ENCODE peak calls at places on chromosome 9, in seven cellular contexts. One of them, this sample, is unnamed.
A peak's percentile ranks its signal among the peaks of the same experiment; 100 is the strongest.

GRCh38 chr9:80648336-80648735 is 1041.0 kb downstream of the TLE1 start:
- DNase-seq in fibroblast of mammary gland: peak; percentile 76
- DNase-seq in posterior cingulate gyrus: no peak
- DNase-seq in KG1: no peak
- DNase-seq in G401: no peak
- DNase-seq in tibial artery: no peak
- DNase-seq in hepatocyte: no peak
- DNase-seq in this sample: no peak

GRCh38 chr9:96420468-96421219 is 2.5 kb upstream of the ZNF367 start:
- DNase-seq in fibroblast of mammary gland: peak; percentile 95
- DNase-seq in posterior cingulate gyrus: no peak
- DNase-seq in KG1: peak; percentile 21
- DNase-seq in G401: peak; percentile 65
- DNase-seq in tibial artery: peak; percentile 63
- DNase-seq in hepatocyte: peak; percentile 81
- DNase-seq in this sample: peak; percentile 96

GRCh38 chr9:27162045-27162444 is 53.0 kb downstream of the TEK start:
- DNase-seq in fibroblast of mammary gland: peak; percentile 56
- DNase-seq in posterior cingulate gyrus: no peak
- DNase-seq in KG1: no peak
- DNase-seq in G401: peak; percentile 4
- DNase-seq in tibial artery: no peak
- DNase-seq in hepatocyte: peak; percentile 8
- DNase-seq in this sample: no peak

GRCh38 chr9:128696923-128697707 is 5.2 kb upstream of the PKN3 start:
- DNase-seq in fibroblast of mammary gland: no peak
- DNase-seq in posterior cingulate gyrus: no peak
- DNase-seq in KG1: no peak
- DNase-seq in G401: no peak
- DNase-seq in tibial artery: no peak
- DNase-seq in hepatocyte: no peak
- DNase-seq in this sample: no peak

GRCh38 chr9:18459958-18460584 is 13.9 kb upstream of the ADAMTSL1 start:
- DNase-seq in fibroblast of mammary gland: peak; percentile 96
- DNase-seq in posterior cingulate gyrus: no peak
- DNase-seq in KG1: no peak
- DNase-seq in G401: no peak
- DNase-seq in tibial artery: no peak
- DNase-seq in hepatocyte: no peak
- DNase-seq in this sample: peak; percentile 75

GRCh38 chr9:19470567-19470966 is 61.8 kb downstream of the ACER2 start:
- DNase-seq in fibroblast of mammary gland: no peak
- DNase-seq in posterior cingulate gyrus: no peak
- DNase-seq in KG1: no peak
- DNase-seq in G401: no peak
- DNase-seq in tibial artery: no peak
- DNase-seq in hepatocyte: no peak
- DNase-seq in this sample: no peak

GRCh38 chr9:38423939-38424843 is at the start of gene IGFBPL1:
- DNase-seq in fibroblast of mammary gland: no peak
- DNase-seq in posterior cingulate gyrus: no peak
- DNase-seq in KG1: no peak
- DNase-seq in G401: peak; percentile 34
- DNase-seq in tibial artery: no peak
- DNase-seq in hepatocyte: peak; percentile 58
- DNase-seq in this sample: no peak

GRCh38 chr9:134671341-134672113 is 29.9 kb downstream of the COL5A1 start:
- DNase-seq in fibroblast of mammary gland: no peak
- DNase-seq in posterior cingulate gyrus: no peak
- DNase-seq in KG1: no peak
- DNase-seq in G401: no peak
- DNase-seq in tibial artery: no peak
- DNase-seq in hepatocyte: no peak
- DNase-seq in this sample: no peak

GRCh38 chr9:132014218-132014800 is 65.4 kb downstream of the MED27 start:
- DNase-seq in fibroblast of mammary gland: no peak
- DNase-seq in posterior cingulate gyrus: no peak
- DNase-seq in KG1: no peak
- DNase-seq in G401: no peak
- DNase-seq in tibial artery: no peak
- DNase-seq in hepatocyte: no peak
- DNase-seq in this sample: no peak

GRCh38 chr9:108445431-108446018 is 410.3 kb downstream of the ACTL7B start:
- DNase-seq in fibroblast of mammary gland: no peak
- DNase-seq in posterior cingulate gyrus: peak; percentile 31
- DNase-seq in KG1: no peak
- DNase-seq in G401: peak; percentile 5
- DNase-seq in tibial artery: no peak
- DNase-seq in hepatocyte: peak; percentile 38
- DNase-seq in this sample: no peak

GRCh38 chr9:112115109-112115508 is 60.0 kb downstream of the SUSD1 start:
- DNase-seq in fibroblast of mammary gland: no peak
- DNase-seq in posterior cingulate gyrus: no peak
- DNase-seq in KG1: no peak
- DNase-seq in G401: no peak
- DNase-seq in tibial artery: no peak
- DNase-seq in hepatocyte: no peak
- DNase-seq in this sample: no peak